ENCODE peak calls at places on chromosomes 2 and 18, in ten cellular contexts. F, C, U, W, P, X, S, M, Q and J are unnamed samples.
A peak's percentile ranks its signal among the peaks of the same experiment; 100 is the strongest.

GRCh38 chr2:20092226-20092900 is 40.9 kb upstream of the LAPTM4A start:
- DNase-seq in C (no peak), M (no peak), S (no peak), P (no peak), X (no peak), F (no peak), Q (no peak), U (no peak), W (no peak), J (no peak)

GRCh38 chr2:219181531-219181930 is 3.5 kb downstream of the RETREG2 start:
- DNase-seq in U (no peak), S (no peak), F (no peak), P (no peak), W (no peak), C (no peak), M (no peak), X (no peak), Q (no peak), J (no peak)

GRCh38 chr2:221914334-221914733 is 342.2 kb upstream of the EPHA4 start:
- DNase-seq in W (no peak), X (no peak), P (no peak), C (no peak), F (no peak), U (no peak), M (no peak), S (no peak), Q (no peak), J (peak; percentile 8)

GRCh38 chr2:36569267-36569860 is 28.6 kb downstream of the FEZ2 start:
- DNase-seq in C (no peak), X (no peak), S (no peak), M (no peak), P (peak; percentile 43), F (no peak), U (no peak), W (no peak), Q (no peak), J (no peak)

GRCh38 chr2:237685408-237685807 is 58.0 kb downstream of the LRRFIP1 start:
- DNase-seq in C (no peak), M (no peak), W (peak; percentile 63), P (peak; percentile 34), U (no peak), X (no peak), S (no peak), F (peak; percentile 62), Q (no peak), J (no peak)

GRCh38 chr2:204776781-204777559 is 231.7 kb downstream of the PARD3B start:
- DNase-seq in S (no peak), P (peak; percentile 3), Q (no peak), C (no peak), M (no peak), X (peak; percentile 39), F (no peak), W (no peak), U (peak; percentile 35), J (peak; percentile 82)

GRCh38 chr2:63712748-63713147 is 124.0 kb downstream of the MDH1 start:
- DNase-seq in Q (no peak), F (no peak), X (no peak), C (no peak), M (no peak), W (no peak), P (peak; percentile 14), S (no peak), U (no peak), J (no peak)

GRCh38 chr18:63511285-63511684 is 30.9 kb upstream of the SERPINB12 start:
- DNase-seq in C (peak; percentile 16), P (peak; percentile 65), S (no peak), U (peak; percentile 25), X (peak; percentile 63), Q (peak; percentile 9), M (no peak), F (peak; percentile 83), W (peak; percentile 67), J (peak; percentile 26)

GRCh38 chr2:8653485-8653884 is 28.4 kb upstream of the ID2 start:
- DNase-seq in F (no peak), M (no peak), U (no peak), W (no peak), P (no peak), S (no peak), Q (no peak), C (no peak), X (no peak), J (no peak)

GRCh38 chr2:18413794-18414396 is 146.6 kb downstream of the RDH14 start:
- DNase-seq in P (peak; percentile 86), M (no peak), W (no peak), F (no peak), S (no peak), C (no peak), U (no peak), Q (peak; percentile 56), X (peak; percentile 81), J (peak; percentile 87)

GRCh38 chr2:133062174-133062573 is 392.2 kb upstream of the LYPD1 start:
- DNase-seq in W (no peak), M (no peak), F (no peak), C (no peak), S (no peak), P (no peak), X (no peak), U (no peak), Q (no peak), J (peak; percentile 14)

GRCh38 chr2:219418570-219419189 is 503 bp downstream of the DES start:
- DNase-seq in X (no peak), M (no peak), Q (no peak), F (peak; percentile 67), W (no peak), C (no peak), U (no peak), P (no peak), S (no peak), J (no peak)

GRCh38 chr2:98482362-98482761 is 37.7 kb downstream of the INPP4A start:
- DNase-seq in Q (no peak), M (peak; percentile 31), C (no peak), W (no peak), U (no peak), S (no peak), X (no peak), P (no peak), F (no peak), J (no peak)

GRCh38 chr2:216491757-216492635 is 6.6 kb upstream of the RPL37A start:
- DNase-seq in X (no peak), C (no peak), S (no peak), P (no peak), F (no peak), U (no peak), M (no peak), W (no peak), Q (no peak), J (peak; percentile 31)

GRCh38 chr2:71423817-71424420 is 29.4 kb upstream of the DYSF start:
- DNase-seq in P (no peak), X (peak; percentile 10), Q (no peak), W (no peak), U (no peak), F (no peak), S (no peak), M (no peak), C (no peak), J (no peak)

GRCh38 chr2:178512491-178512890 is 32.2 kb downstream of the PLEKHA3 start:
- DNase-seq in M (no peak), Q (no peak), P (peak; percentile 83), U (no peak), W (no peak), X (no peak), C (no peak), S (no peak), F (no peak), J (peak; percentile 64)

GRCh38 chr2:126656311-126657145 is 570 bp downstream of the GYPC start:
- DNase-seq in X (peak; percentile 55), C (peak; percentile 60), M (peak; percentile 61), U (no peak), F (peak; percentile 52), S (no peak), W (no peak), P (no peak), Q (peak; percentile 21), J (peak; percentile 38)

GRCh38 chr2:219452361-219453317 is 18.0 kb downstream of the SPEG start:
- DNase-seq in W (no peak), M (no peak), Q (peak; percentile 90), X (peak; percentile 97), S (no peak), C (no peak), P (peak; percentile 95), F (no peak), U (peak; percentile 82), J (peak; percentile 97)

GRCh38 chr2:133568598-133568997 is 335 bp upstream of the NCKAP5 start:
- DNase-seq in U (no peak), Q (no peak), S (no peak), W (no peak), F (no peak), M (no peak), X (no peak), P (no peak), C (no peak), J (no peak)

GRCh38 chr2:184091456-184091855 is 506.9 kb upstream of the ZNF804A start:
- DNase-seq in F (no peak), C (no peak), Q (no peak), S (no peak), U (no peak), P (no peak), M (no peak), W (no peak), X (no peak), J (no peak)

GRCh38 chr2:165794520-165794882 is 454 bp upstream of the GALNT3 start:
- DNase-seq in C (peak; percentile 79), S (no peak), F (peak; percentile 65), U (no peak), Q (peak; percentile 27), P (no peak), M (peak; percentile 41), W (peak; percentile 28), X (peak; percentile 39), J (peak; percentile 32)

GRCh38 chr2:100053499-100053898 is 88.9 kb downstream of the AFF3 start:
- DNase-seq in S (no peak), P (no peak), U (no peak), C (no peak), Q (no peak), M (no peak), F (no peak), W (no peak), X (no peak), J (no peak)

GRCh38 chr18:10015288-10015701 is 101.5 kb downstream of the VAPA start:
- DNase-seq in C (no peak), Q (peak; percentile 41), W (no peak), M (no peak), P (peak; percentile 41), F (no peak), U (no peak), X (peak; percentile 67), S (no peak), J (peak; percentile 72)

GRCh38 chr2:26123426-26123825 is 49.5 kb upstream of the GAREM2 start:
- DNase-seq in S (no peak), M (no peak), Q (no peak), F (no peak), P (no peak), W (no peak), X (no peak), C (no peak), U (no peak), J (no peak)

GRCh38 chr2:100242891-100243670 is 79.2 kb downstream of the LONRF2 start:
- DNase-seq in Q (peak; percentile 78), S (peak; percentile 37), W (no peak), P (peak; percentile 56), U (peak; percentile 28), X (peak; percentile 61), F (peak; percentile 86), M (peak; percentile 51), C (peak; percentile 62), J (peak; percentile 25)

GRCh38 chr2:16791496-16791895 is 125.9 kb upstream of the CYRIA start:
- DNase-seq in S (no peak), X (no peak), Q (no peak), F (no peak), M (no peak), P (no peak), C (no peak), U (no peak), W (no peak), J (no peak)

GRCh38 chr2:63053889-63054725 is 3.5 kb downstream of the OTX1 start:
- DNase-seq in Q (no peak), S (no peak), U (no peak), F (peak; percentile 90), M (no peak), C (no peak), P (no peak), X (no peak), W (no peak), J (no peak)

GRCh38 chr2:174573621-174574081 is 24.0 kb downstream of the WIPF1 start:
- DNase-seq in S (no peak), Q (no peak), P (no peak), M (no peak), W (no peak), X (no peak), U (no peak), C (peak; percentile 29), F (no peak), J (no peak)